ENCODE peak calls at places on chromosomes 13 and 19, in eight cellular contexts. O is AG08395; K is HAP-1; N is activated CD4-positive, alpha-beta T cell treated with anti-CD3 and anti-CD28 coated beads, Interleukin-2, amount 50 U/mL, for 1 hour; V is stimulated activated naive CD4-positive, alpha-beta T cell; J is stimulated activated CD8-positive, alpha-beta memory T cell treated with anti-CD3 and anti-CD28 coated beads, Interleukin-15, amount 100 ng/mL, for 1 hour; C is T-helper 2 cell; I is AG10803. L is an unnamed sample.

GRCh38 chr13:72004975-72005374 is 138.0 kb upstream of the DACH1 start:
- DNase-seq in J (no peak), N (no peak), V (no peak), C (no peak), K (no peak), I (peak), O (peak), L (no peak)

GRCh38 chr19:16888629-16889371 is at the start of gene F2RL3:
- DNase-seq in C (no peak), J (no peak), K (no peak), O (peak), N (no peak), V (no peak), I (peak), L (no peak)

GRCh38 chr19:45125975-45126493 is 33.1 kb downstream of the PPP1R37 start:
- DNase-seq in J (peak), I (peak), O (peak), K (peak), N (peak), V (peak), C (no peak), L (peak)

GRCh38 chr13:49371943-49372636 is 71.8 kb downstream of the CAB39L start:
- DNase-seq in O (no peak), N (peak), I (no peak), J (no peak), V (peak), C (no peak), K (no peak), L (no peak)

GRCh38 chr19:17865364-17866311 is 5.9 kb downstream of the RPL18A start:
- DNase-seq in K (peak), J (no peak), N (no peak), O (no peak), V (no peak), I (no peak), C (no peak), L (no peak)

GRCh38 chr19:9865732-9866627 is 30.9 kb downstream of the PIN1 start:
- DNase-seq in V (peak), C (no peak), O (no peak), I (no peak), N (peak), K (peak), J (no peak), L (peak)

GRCh38 chr13:101989798-101990350 is 412.0 kb downstream of the FGF14 start:
- DNase-seq in V (no peak), N (no peak), I (no peak), K (no peak), J (no peak), C (no peak), O (no peak), L (no peak)

GRCh38 chr19:18322318-18322758 is 538 bp downstream of the LSM4 start:
- DNase-seq in K (peak), I (peak), O (peak), N (no peak), C (no peak), V (no peak), J (no peak), L (peak)

GRCh38 chr13:111198979-111199378 is 83.9 kb downstream of the ARHGEF7 start:
- DNase-seq in C (no peak), V (no peak), O (no peak), N (no peak), K (no peak), I (no peak), J (no peak), L (no peak)

GRCh38 chr19:42376177-42376555 is 13.9 kb downstream of the CNFN start:
- DNase-seq in V (no peak), C (no peak), K (no peak), J (no peak), O (no peak), N (no peak), I (no peak), L (no peak)

GRCh38 chr13:93290503-93290902 is 63.9 kb downstream of the GPC6 start:
- DNase-seq in N (no peak), I (no peak), V (no peak), C (no peak), O (no peak), J (no peak), K (no peak), L (no peak)

GRCh38 chr13:80341771-80342271 is 895 bp upstream of the SPRY2 start:
- DNase-seq in J (no peak), N (no peak), K (peak), I (no peak), C (no peak), V (no peak), O (no peak), L (no peak)